ENCODE peak calls at places on chromosomes 2 and 18, in eight cellular contexts. G is H1, V is stomach, P is HCT116, L is endothelial cell of umbilical vein, Y is K562, M is breast epithelium, I is sigmoid colon. H is an unnamed sample.

GRCh38 chr18:56696966-56697365 is 45.8 kb downstream of the WDR7 start:
- DNase-seq in G (no peak), V (no peak), P (no peak), L (no peak), Y (no peak), M (no peak), I (no peak), H (no peak)

GRCh38 chr2:207760453-207760852 is 9.3 kb downstream of the FZD5 start:
- DNase-seq in G (no peak), V (no peak), P (no peak), L (no peak), Y (no peak), M (no peak), I (no peak), H (no peak)

GRCh38 chr18:57294547-57294946 is 57.8 kb upstream of the ST8SIA3 start:
- DNase-seq in G (no peak), V (no peak), P (no peak), L (no peak), Y (no peak), M (no peak), I (no peak), H (no peak)

GRCh38 chr2:150605664-150606063 is 118.2 kb upstream of the RND3 start:
- DNase-seq in G (no peak), V (no peak), P (no peak), L (no peak), Y (no peak), M (no peak), I (no peak), H (no peak)

GRCh38 chr2:177906041-177906718 is 166.4 kb downstream of the PDE11A start:
- DNase-seq in G (peak), V (peak), P (peak), L (peak), Y (peak), M (no peak), I (no peak), H (peak)

GRCh38 chr2:65656152-65656718 is 223.8 kb upstream of the SPRED2 start:
- DNase-seq in G (no peak), V (no peak), P (no peak), L (no peak), Y (no peak), M (no peak), I (no peak), H (no peak)

GRCh38 chr2:119261498-119262225 is 38.0 kb downstream of the STEAP3 start:
- DNase-seq in G (no peak), V (no peak), P (no peak), L (no peak), Y (no peak), M (no peak), I (no peak), H (no peak)

GRCh38 chr2:128646091-128646490 is 327.4 kb upstream of the HS6ST1 start:
- DNase-seq in G (peak), V (peak), P (no peak), L (no peak), Y (no peak), M (no peak), I (no peak), H (no peak)

GRCh38 chr2:239283288-239283945 is 117.4 kb downstream of the HDAC4 start:
- DNase-seq in G (no peak), V (no peak), P (no peak), L (no peak), Y (no peak), M (no peak), I (no peak), H (no peak)

GRCh38 chr2:181876614-181877063 is 14.9 kb upstream of the ITPRID2 start:
- DNase-seq in G (no peak), V (no peak), P (peak), L (peak), Y (no peak), M (no peak), I (no peak), H (no peak)

GRCh38 chr18:50790956-50791355 is 28.9 kb downstream of the MRO start:
- DNase-seq in G (no peak), V (no peak), P (no peak), L (no peak), Y (no peak), M (no peak), I (no peak), H (no peak)

GRCh38 chr2:205683991-205684390 is 1.7 kb downstream of the NRP2 start:
- DNase-seq in G (peak), V (no peak), P (no peak), L (no peak), Y (no peak), M (no peak), I (peak), H (no peak)

GRCh38 chr2:215465246-215465645 is 29.4 kb upstream of the FN1 start:
- DNase-seq in G (no peak), V (no peak), P (no peak), L (peak), Y (no peak), M (no peak), I (no peak), H (no peak)

GRCh38 chr2:175462246-175462645 is 280.7 kb upstream of the ATP5MC3 start:
- DNase-seq in G (no peak), V (no peak), P (no peak), L (no peak), Y (no peak), M (no peak), I (no peak), H (no peak)

GRCh38 chr2:71934595-71935263 is 212.9 kb downstream of the CYP26B1 start:
- DNase-seq in G (peak), V (no peak), P (no peak), L (no peak), Y (peak), M (no peak), I (peak), H (no peak)

GRCh38 chr2:141782574-141782973 is 348.2 kb downstream of the LRP1B start:
- DNase-seq in G (no peak), V (no peak), P (no peak), L (no peak), Y (no peak), M (no peak), I (no peak), H (no peak)

GRCh38 chr2:85551698-85552678 is 9.3 kb downstream of the GGCX start:
- DNase-seq in G (peak), V (peak), P (peak), L (peak), Y (peak), M (peak), I (peak), H (peak)

GRCh38 chr2:54945401-54946219 is 104.6 kb downstream of the RTN4 start:
- DNase-seq in G (no peak), V (peak), P (no peak), L (no peak), Y (no peak), M (peak), I (peak), H (peak)

GRCh38 chr2:131724019-131724418 is 196.3 kb downstream of the CCDC74A start:
- DNase-seq in G (no peak), V (no peak), P (no peak), L (no peak), Y (no peak), M (no peak), I (no peak), H (no peak)

GRCh38 chr2:128911276-128911675 is 592.6 kb upstream of the HS6ST1 start:
- DNase-seq in G (no peak), V (no peak), P (no peak), L (no peak), Y (no peak), M (no peak), I (no peak), H (no peak)

GRCh38 chr18:79558196-79559120 is 121.1 kb upstream of the CTDP1 start:
- DNase-seq in G (no peak), V (no peak), P (no peak), L (no peak), Y (no peak), M (no peak), I (peak), H (no peak)

GRCh38 chr2:120677696-120678095 is 58.0 kb upstream of the GLI2 start:
- DNase-seq in G (no peak), V (no peak), P (no peak), L (no peak), Y (no peak), M (no peak), I (no peak), H (no peak)

GRCh38 chr2:9972621-9973445 is 21.3 kb downstream of the GRHL1 start:
- DNase-seq in G (no peak), V (peak), P (no peak), L (peak), Y (no peak), M (peak), I (no peak), H (no peak)

GRCh38 chr18:23053756-23054457 is 81.4 kb upstream of the CABLES1 start:
- DNase-seq in G (peak), V (peak), P (no peak), L (peak), Y (no peak), M (peak), I (no peak), H (no peak)

GRCh38 chr2:20614201-20615045 is 36.5 kb downstream of the HS1BP3 start:
- DNase-seq in G (no peak), V (peak), P (no peak), L (no peak), Y (no peak), M (peak), I (peak), H (no peak)

GRCh38 chr2:184554736-184555135 is 43.6 kb upstream of the ZNF804A start:
- DNase-seq in G (no peak), V (no peak), P (no peak), L (no peak), Y (no peak), M (no peak), I (no peak), H (no peak)

GRCh38 chr18:79681484-79682387 is 2.1 kb downstream of the CTDP1 start:
- DNase-seq in G (no peak), V (no peak), P (no peak), L (no peak), Y (no peak), M (no peak), I (no peak), H (no peak)

GRCh38 chr2:64283641-64284371 is 139.6 kb upstream of the PELI1 start:
- DNase-seq in G (no peak), V (no peak), P (no peak), L (peak), Y (no peak), M (no peak), I (no peak), H (no peak)

GRCh38 chr2:94874277-94874997 is 3.2 kb downstream of the TEKT4 start:
- DNase-seq in G (peak), V (peak), P (peak), L (peak), Y (peak), M (no peak), I (no peak), H (peak)

DNA sequence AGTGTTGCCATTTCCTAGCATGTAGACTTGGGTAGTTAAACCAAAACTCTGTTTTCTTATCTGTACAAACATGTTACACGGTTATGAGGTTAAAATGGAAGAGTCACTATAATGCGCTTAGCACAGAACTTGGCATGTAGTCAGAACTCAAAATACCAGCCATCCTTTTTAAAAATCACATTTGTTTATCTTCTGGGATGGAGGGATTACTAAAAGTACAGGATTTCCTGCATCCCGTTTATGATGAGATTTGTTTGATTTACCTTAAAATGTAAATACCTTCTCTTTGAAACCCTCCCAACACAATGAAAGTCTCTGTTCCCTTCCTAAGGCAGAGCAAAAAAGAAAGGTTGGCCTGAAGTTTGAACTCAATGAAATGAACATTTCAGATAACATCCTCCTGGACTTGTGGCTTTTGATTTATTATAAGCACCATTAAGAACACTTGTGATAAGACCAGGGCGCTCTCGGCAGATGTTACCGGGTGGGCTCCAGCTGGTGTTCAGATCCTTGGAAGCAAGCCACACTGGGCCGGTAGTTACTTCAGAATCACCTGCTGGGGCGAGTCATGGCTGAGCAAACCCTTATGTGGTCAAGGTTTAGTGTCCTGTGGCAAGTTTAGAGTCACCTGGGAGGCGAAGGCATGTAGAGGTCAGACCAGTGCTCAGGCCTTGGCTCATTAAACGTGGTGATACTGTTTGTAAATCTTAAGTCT is 105.7 kb downstream of the MGAT5 start:
- DNase-seq in G (no peak), V (no peak), P (peak), L (peak), Y (no peak), M (no peak), I (peak), H (no peak)
- TF ChIP-seq POLR2AphosphoS5 in G (no peak), V (no peak), P (no peak), L (peak), Y (no peak), M (no peak), I (no peak), H (no peak)

GRCh38 chr2:29769847-29770246 is 151.5 kb downstream of the ALK start:
- DNase-seq in G (no peak), V (no peak), P (no peak), L (no peak), Y (no peak), M (no peak), I (no peak), H (no peak)
- TF ChIP-seq POLR2AphosphoS5 in G (no peak), V (no peak), P (no peak), L (no peak), Y (no peak), M (no peak), I (no peak), H (no peak)

GRCh38 chr2:6865346-6866238 is at the start of gene CMPK2:
- DNase-seq in G (peak), V (peak), P (no peak), L (peak), Y (peak), M (no peak), I (peak), H (peak)
- TF ChIP-seq POLR2AphosphoS5 in G (no peak), V (peak), P (no peak), L (no peak), Y (peak), M (peak), I (peak), H (peak)

DNA sequence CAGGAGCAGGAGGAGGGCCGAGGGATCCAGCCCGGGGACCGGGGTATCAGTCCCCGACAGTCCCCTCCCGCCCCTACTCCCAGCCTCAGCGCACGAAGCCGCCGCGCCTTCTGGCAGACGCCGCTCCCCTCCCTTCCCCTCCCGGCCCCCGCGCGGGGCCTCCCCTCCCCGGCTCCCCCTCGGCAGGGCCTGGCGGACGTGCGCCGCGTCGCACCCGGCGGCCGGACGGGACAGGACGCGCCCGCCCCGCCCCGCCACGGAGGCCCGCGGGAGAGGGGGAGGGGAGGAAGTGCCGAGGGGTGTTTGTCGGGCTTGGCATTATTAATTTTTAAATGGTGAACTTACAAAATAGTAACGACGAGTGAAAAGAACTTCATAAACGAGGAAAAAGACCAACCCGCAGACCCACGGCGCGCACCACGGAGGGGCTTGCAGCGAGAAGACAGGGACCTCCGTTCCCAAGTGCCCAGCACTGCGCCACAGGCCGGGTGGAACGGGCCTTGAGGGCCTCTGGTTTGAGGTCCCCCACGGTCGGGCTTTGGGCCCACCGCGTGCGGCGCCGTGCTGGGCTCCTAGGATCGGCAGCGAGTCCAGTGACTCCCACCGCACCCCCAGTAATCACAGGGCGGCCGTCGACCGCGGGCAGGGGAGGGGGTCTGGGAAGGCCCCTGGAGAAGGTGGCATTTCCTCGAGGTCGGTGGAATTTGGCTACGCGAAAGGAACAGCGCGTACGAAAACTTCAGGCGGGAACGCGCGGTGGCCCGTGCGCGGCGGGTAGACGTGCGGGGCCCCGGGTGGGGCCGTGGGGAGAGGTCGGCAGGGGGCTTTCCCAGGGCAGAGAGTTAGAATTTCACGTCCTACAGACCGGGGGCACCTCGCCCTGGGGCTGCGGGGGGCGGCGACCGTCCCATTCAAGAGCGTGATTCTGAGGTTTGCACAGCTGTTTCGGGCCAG is 954 bp upstream of the CTDSP1 start:
- DNase-seq in G (peak), V (peak), P (peak), L (peak), Y (peak), M (peak), I (peak), H (peak)
- TF ChIP-seq POLR2AphosphoS5 in G (no peak), V (peak), P (peak), L (no peak), Y (no peak), M (no peak), I (no peak), H (no peak)